ENCODE peak calls at places on chromosomes 5 and 9, in seven cellular contexts. O is SK-N-SH, R is GM12878, N is HepG2, F is K562, G is H1, Q is HCT116. S is an unnamed sample.

GRCh38 chr5:124071039-124071438 is 559.1 kb downstream of the CSNK1G3 start:
- DNase-seq in O (no peak), R (no peak), N (no peak), F (no peak), G (no peak), Q (no peak), S (no peak)

GRCh38 chr5:137933491-137933911 is 44.2 kb downstream of the PKD2L2 start:
- DNase-seq in O (no peak), R (no peak), N (no peak), F (no peak), G (no peak), Q (no peak), S (no peak)

GRCh38 chr9:127424669-127424986 is 446 bp downstream of the ZNF79 start:
- DNase-seq in O (no peak), R (no peak), N (no peak), F (no peak), G (no peak), Q (no peak), S (no peak)

GRCh38 chr5:56116599-56117131 is 116.5 kb downstream of the ANKRD55 start:
- DNase-seq in O (no peak), R (no peak), N (peak; percentile 88), F (no peak), G (no peak), Q (no peak), S (no peak)

GRCh38 chr9:684055-684949 is 157.2 kb upstream of the DMRT1 start:
- DNase-seq in O (no peak), R (no peak), N (no peak), F (no peak), G (no peak), Q (no peak), S (no peak)

GRCh38 chr5:116320486-116320885 is 235.7 kb downstream of the COMMD10 start:
- DNase-seq in O (no peak), R (no peak), N (no peak), F (no peak), G (no peak), Q (no peak), S (peak; percentile 44)

GRCh38 chr9:6960777-6961176 is 203.0 kb downstream of the KDM4C start:
- DNase-seq in O (no peak), R (no peak), N (no peak), F (no peak), G (no peak), Q (no peak), S (no peak)

GRCh38 chr5:91381774-91382492 is 1.2 kb downstream of the ARRDC3 start:
- DNase-seq in O (peak; percentile 69), R (peak; percentile 41), N (peak; percentile 71), F (peak; percentile 44), G (no peak), Q (peak; percentile 63), S (peak; percentile 76)

GRCh38 chr5:103475629-103476240 is 86.9 kb downstream of the NUDT12 start:
- DNase-seq in O (peak; percentile 9), R (no peak), N (peak; percentile 21), F (peak; percentile 27), G (no peak), Q (peak; percentile 33), S (no peak)

GRCh38 chr5:139828207-139828895 is 32.7 kb downstream of the PSD2 start:
- DNase-seq in O (no peak), R (no peak), N (no peak), F (no peak), G (no peak), Q (no peak), S (no peak)

GRCh38 chr9:89633404-89633803 is 28.6 kb downstream of the GADD45G start:
- DNase-seq in O (no peak), R (no peak), N (no peak), F (no peak), G (no peak), Q (no peak), S (no peak)

GRCh38 chr5:123717139-123717538 is 205.2 kb downstream of the CSNK1G3 start:
- DNase-seq in O (no peak), R (no peak), N (no peak), F (no peak), G (no peak), Q (no peak), S (no peak)

GRCh38 chr9:1946506-1946905 is 68.6 kb upstream of the SMARCA2 start:
- DNase-seq in O (no peak), R (no peak), N (no peak), F (no peak), G (no peak), Q (no peak), S (no peak)

GRCh38 chr9:20611751-20612287 is 10.5 kb downstream of the MLLT3 start:
- DNase-seq in O (peak; percentile 9), R (no peak), N (peak; percentile 64), F (no peak), G (no peak), Q (no peak), S (no peak)

GRCh38 chr5:75729321-75729720 is 12.1 kb upstream of the POC5 start:
- DNase-seq in O (no peak), R (no peak), N (no peak), F (no peak), G (no peak), Q (no peak), S (no peak)

GRCh38 chr5:14202462-14202861 is 59.3 kb downstream of the TRIO start:
- DNase-seq in O (no peak), R (no peak), N (no peak), F (no peak), G (no peak), Q (no peak), S (no peak)

GRCh38 chr5:107519900-107520354 is 150.8 kb downstream of the EFNA5 start:
- DNase-seq in O (peak; percentile 28), R (peak; percentile 33), N (no peak), F (no peak), G (no peak), Q (no peak), S (no peak)

GRCh38 chr5:127854520-127854919 is 151.3 kb downstream of the CCDC192 start:
- DNase-seq in O (no peak), R (no peak), N (no peak), F (no peak), G (no peak), Q (no peak), S (no peak)
- TF ChIP-seq JUND in O (no peak), R (no peak), N (no peak), F (no peak), G (no peak), Q (no peak), S (no peak)

DNA sequence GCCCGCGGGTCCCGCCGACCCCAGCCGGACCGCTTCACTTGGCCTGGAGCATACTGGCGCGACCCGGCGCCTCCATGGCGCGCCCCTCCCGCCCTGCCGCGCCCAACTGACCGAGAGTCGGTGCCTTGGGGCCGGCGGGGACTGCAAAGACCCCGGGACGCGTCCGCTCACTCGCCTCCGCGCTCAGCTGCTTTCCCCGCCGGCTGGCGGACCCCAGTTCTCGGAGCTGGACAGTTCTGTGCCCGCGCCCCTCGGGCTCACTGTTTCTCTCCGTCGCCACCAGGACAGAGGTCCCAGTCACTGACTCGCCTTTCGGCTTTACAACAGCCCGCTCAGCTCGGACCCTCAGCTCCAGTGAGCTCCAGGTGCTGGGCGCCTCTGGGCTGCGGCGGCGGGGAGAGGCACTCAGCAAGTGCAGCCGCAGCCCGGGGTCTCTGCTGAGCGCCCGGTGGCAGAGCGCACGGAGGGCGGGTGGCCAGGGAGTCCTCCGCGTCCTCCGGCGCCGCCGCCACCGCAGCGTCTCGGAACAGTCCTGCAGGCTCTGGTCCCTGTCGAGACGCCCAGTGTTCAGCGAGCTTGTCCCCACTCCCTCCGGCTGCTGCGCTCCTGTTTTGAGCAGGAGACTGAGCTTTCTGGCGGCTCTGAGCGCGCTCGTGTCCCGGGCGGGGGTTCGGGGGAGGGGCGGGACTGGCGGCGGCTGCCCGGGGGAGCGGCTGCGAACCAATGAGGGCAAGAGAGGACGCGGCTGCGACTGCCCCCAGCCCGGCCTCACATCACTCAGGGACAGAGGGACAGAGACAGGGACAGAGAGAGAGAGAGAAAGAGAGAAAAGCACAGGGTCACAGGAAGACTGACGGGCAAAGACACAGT is at the start of gene SMIM32:
- DNase-seq in O (peak; percentile 76), R (no peak), N (peak; percentile 24), F (peak; percentile 25), G (no peak), Q (no peak), S (no peak)
- TF ChIP-seq JUND in O (no peak), R (no peak), N (no peak), F (no peak), G (no peak), Q (no peak), S (no peak)

DNA sequence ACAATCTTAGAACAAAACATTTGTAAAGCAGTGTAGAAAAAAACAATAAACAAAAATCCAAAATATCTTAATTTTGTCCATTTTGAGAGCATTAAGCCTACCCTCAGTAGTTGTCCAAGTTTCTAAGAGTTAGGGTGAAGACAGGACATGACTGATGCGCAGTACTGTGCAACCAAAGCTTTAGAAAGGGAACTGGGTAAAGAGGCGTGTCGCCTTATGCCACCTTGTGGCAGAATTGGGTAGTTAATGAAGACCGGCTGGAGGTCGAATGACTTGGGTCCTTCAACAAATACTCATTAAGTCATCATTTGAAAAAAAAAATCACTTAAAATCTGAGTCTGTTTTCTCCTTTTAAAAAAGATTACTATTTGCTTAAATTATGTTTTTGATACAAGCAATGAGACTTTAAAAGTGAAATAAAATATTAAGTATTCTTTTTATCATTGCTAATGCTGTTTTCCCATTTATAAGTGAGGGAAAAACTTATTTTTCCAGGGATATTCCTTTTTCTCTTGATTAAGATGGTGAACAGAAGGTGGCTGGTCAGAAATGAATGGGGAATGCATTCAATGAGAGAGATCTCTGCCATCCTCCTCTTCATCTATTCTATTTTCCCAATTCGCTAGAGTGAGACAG is 3.5 kb upstream of the RNF20 start:
- DNase-seq in O (peak; percentile 57), R (peak; percentile 24), N (peak; percentile 67), F (peak; percentile 79), G (no peak), Q (peak; percentile 75), S (peak; percentile 70)
- TF ChIP-seq JUND in O (no peak), R (no peak), N (no peak), F (no peak), G (no peak), Q (no peak), S (no peak)

GRCh38 chr9:128824911-128825310 is 4.7 kb downstream of the SPOUT1 start:
- DNase-seq in O (no peak), R (no peak), N (no peak), F (no peak), G (no peak), Q (no peak), S (no peak)

GRCh38 chr9:128821584-128822406 is 3.5 kb downstream of the ENDOG start:
- DNase-seq in O (no peak), R (no peak), N (no peak), F (no peak), G (no peak), Q (no peak), S (no peak)

GRCh38 chr9:128822407-128823042 is 4.2 kb downstream of the ENDOG start:
- DNase-seq in O (no peak), R (no peak), N (no peak), F (no peak), G (no peak), Q (no peak), S (no peak)

GRCh38 chr9:128823903-128824406 is 5.6 kb downstream of the SPOUT1 start:
- DNase-seq in O (no peak), R (no peak), N (no peak), F (no peak), G (no peak), Q (no peak), S (peak; percentile 51)

DNA sequence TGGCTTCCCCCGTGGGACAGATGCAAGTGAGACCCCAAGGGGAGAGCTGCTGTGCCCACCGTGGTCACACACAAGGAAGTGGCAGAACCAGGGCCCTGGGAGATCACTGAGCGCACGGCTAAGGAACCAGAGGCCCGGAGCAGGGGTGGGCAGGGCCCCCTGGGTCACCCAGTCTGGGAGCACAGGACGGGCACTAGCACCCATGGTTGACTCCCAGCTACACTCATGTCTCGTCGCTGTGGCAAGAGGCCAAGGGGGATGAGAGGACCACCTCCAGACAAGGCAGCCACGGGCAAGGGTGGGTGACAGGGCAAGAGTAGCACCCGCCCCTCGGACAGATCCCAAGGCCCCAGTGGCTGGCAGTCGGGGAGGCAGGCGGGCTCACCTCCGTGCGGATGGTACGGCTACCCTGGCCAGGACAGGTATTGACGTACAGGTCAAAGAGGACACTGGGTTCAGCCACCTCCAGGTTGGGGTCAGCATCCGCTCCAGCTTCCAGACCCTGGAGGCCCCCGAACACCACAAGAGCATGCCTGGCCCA is 5.1 kb downstream of the ENDOG start:
- DNase-seq in O (no peak), R (no peak), N (no peak), F (no peak), G (no peak), Q (no peak), S (no peak)
- TF ChIP-seq JUND in O (no peak), R (no peak), N (no peak), F (no peak), G (no peak), Q (no peak), S (no peak)